ENCODE peak calls at places on chromosome 4, in nine cellular contexts. One of them, this sample, is unnamed.

GRCh38 chr4:143939528-143939927 is 34.2 kb upstream of the GYPE start:
- DNase-seq in SJSA1: no peak
- DNase-seq in brain microvascular endothelial cell: no peak
- DNase-seq in A549: no peak
- DNase-seq in coronary artery: no peak
- DNase-seq in body of pancreas: no peak
- DNase-seq in right lobe of liver: no peak
- DNase-seq in pancreas: no peak
- DNase-seq in SK-N-SH: no peak
- DNase-seq in this sample: no peak

GRCh38 chr4:52619591-52619931 is 39.5 kb downstream of the USP46 start:
- DNase-seq in right lobe of liver: no peak
- DNase-seq in SK-N-SH: no peak
- DNase-seq in coronary artery: no peak
- DNase-seq in brain microvascular endothelial cell: no peak
- DNase-seq in pancreas: no peak
- DNase-seq in A549: no peak
- DNase-seq in SJSA1: no peak
- DNase-seq in body of pancreas: no peak
- DNase-seq in this sample: no peak

GRCh38 chr4:8210631-8211030 is 11.5 kb downstream of the SH3TC1 start:
- DNase-seq in SJSA1: no peak
- DNase-seq in A549: no peak
- DNase-seq in right lobe of liver: no peak
- DNase-seq in pancreas: no peak
- DNase-seq in body of pancreas: no peak
- DNase-seq in coronary artery: no peak
- DNase-seq in brain microvascular endothelial cell: no peak
- DNase-seq in SK-N-SH: no peak
- DNase-seq in this sample: no peak

GRCh38 chr4:147407261-147408045 is 73.4 kb upstream of the EDNRA start:
- DNase-seq in body of pancreas: no peak
- DNase-seq in A549: peak; percentile 7
- DNase-seq in SK-N-SH: no peak
- DNase-seq in SJSA1: no peak
- DNase-seq in right lobe of liver: no peak
- DNase-seq in pancreas: no peak
- DNase-seq in brain microvascular endothelial cell: no peak
- DNase-seq in coronary artery: no peak
- DNase-seq in this sample: no peak

GRCh38 chr4:2843909-2844584 is 403 bp downstream of the ADD1 start:
- DNase-seq in SJSA1: no peak
- DNase-seq in body of pancreas: peak; percentile 58
- DNase-seq in coronary artery: peak; percentile 77
- DNase-seq in brain microvascular endothelial cell: peak; percentile 14
- DNase-seq in right lobe of liver: peak; percentile 70
- DNase-seq in SK-N-SH: peak; percentile 79
- DNase-seq in pancreas: no peak
- DNase-seq in A549: peak; percentile 15
- DNase-seq in this sample: peak; percentile 46

GRCh38 chr4:37453361-37454262 is 209.1 kb downstream of the NWD2 start:
- DNase-seq in pancreas: peak; percentile 90
- DNase-seq in right lobe of liver: peak; percentile 86
- DNase-seq in SJSA1: no peak
- DNase-seq in body of pancreas: peak; percentile 76
- DNase-seq in coronary artery: no peak
- DNase-seq in brain microvascular endothelial cell: peak; percentile 1
- DNase-seq in A549: peak; percentile 18
- DNase-seq in SK-N-SH: peak; percentile 74
- DNase-seq in this sample: peak; percentile 36

GRCh38 chr4:35151816-35152572 is 1092.3 kb downstream of the ARAP2 start:
- DNase-seq in pancreas: no peak
- DNase-seq in A549: peak; percentile 29
- DNase-seq in body of pancreas: no peak
- DNase-seq in coronary artery: no peak
- DNase-seq in brain microvascular endothelial cell: no peak
- DNase-seq in SK-N-SH: peak; percentile 20
- DNase-seq in right lobe of liver: no peak
- DNase-seq in SJSA1: no peak
- DNase-seq in this sample: no peak

GRCh38 chr4:17013382-17014006 is 115.0 kb upstream of the LDB2 start:
- DNase-seq in SJSA1: peak; percentile 33
- DNase-seq in SK-N-SH: no peak
- DNase-seq in brain microvascular endothelial cell: no peak
- DNase-seq in coronary artery: no peak
- DNase-seq in pancreas: no peak
- DNase-seq in body of pancreas: no peak
- DNase-seq in A549: no peak
- DNase-seq in right lobe of liver: no peak
- DNase-seq in this sample: no peak

GRCh38 chr4:25993564-25994185 is 79.7 kb downstream of the SMIM20 start:
- DNase-seq in pancreas: no peak
- DNase-seq in coronary artery: peak; percentile 67
- DNase-seq in brain microvascular endothelial cell: no peak
- DNase-seq in SK-N-SH: peak; percentile 41
- DNase-seq in SJSA1: no peak
- DNase-seq in body of pancreas: no peak
- DNase-seq in right lobe of liver: no peak
- DNase-seq in A549: peak; percentile 33
- DNase-seq in this sample: no peak

GRCh38 chr4:156665779-156666366 is 305.7 kb downstream of the PDGFC start:
- DNase-seq in A549: no peak
- DNase-seq in SJSA1: no peak
- DNase-seq in coronary artery: no peak
- DNase-seq in pancreas: no peak
- DNase-seq in brain microvascular endothelial cell: no peak
- DNase-seq in SK-N-SH: no peak
- DNase-seq in body of pancreas: no peak
- DNase-seq in right lobe of liver: no peak
- DNase-seq in this sample: no peak

GRCh38 chr4:8655411-8656184 is 63.0 kb downstream of the CPZ start:
- DNase-seq in coronary artery: peak; percentile 67
- DNase-seq in body of pancreas: no peak
- DNase-seq in brain microvascular endothelial cell: no peak
- DNase-seq in right lobe of liver: peak; percentile 22
- DNase-seq in SJSA1: peak; percentile 18
- DNase-seq in SK-N-SH: no peak
- DNase-seq in A549: no peak
- DNase-seq in pancreas: no peak
- DNase-seq in this sample: no peak

DNA sequence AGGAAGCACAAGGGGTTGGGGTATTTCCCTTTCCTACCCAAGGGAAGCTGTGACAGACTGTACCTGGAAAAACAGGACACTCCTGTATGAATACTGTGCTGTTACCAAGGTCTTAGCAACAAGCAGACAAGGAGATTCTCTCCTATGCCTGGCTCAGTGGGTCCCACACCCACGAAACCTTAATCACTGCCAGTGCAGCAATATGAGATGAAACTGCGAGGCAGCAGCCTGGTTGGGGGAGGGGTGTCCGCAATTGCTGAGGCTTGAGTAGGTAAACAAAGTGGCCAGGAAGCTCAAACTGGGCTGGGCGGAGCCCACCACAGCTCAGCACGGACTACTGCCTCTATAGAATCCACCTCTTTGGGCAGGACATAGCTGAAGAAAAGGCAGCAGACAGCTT is 197.7 kb downstream of the INPP4B start:
- DNase-seq in body of pancreas: no peak
- DNase-seq in SK-N-SH: no peak
- DNase-seq in SJSA1: no peak
- DNase-seq in pancreas: no peak
- DNase-seq in coronary artery: no peak
- DNase-seq in right lobe of liver: no peak
- DNase-seq in brain microvascular endothelial cell: no peak
- DNase-seq in A549: no peak
- DNase-seq in this sample: no peak
- H3K27ac ChIP-seq in body of pancreas: no peak overlapping the region
- H3K27ac ChIP-seq in SK-N-SH: no peak overlapping the region
- H3K27ac ChIP-seq in SJSA1: no peak overlapping the region
- H3K27ac ChIP-seq in pancreas: no peak overlapping the region
- H3K27ac ChIP-seq in coronary artery: no peak overlapping the region
- H3K27ac ChIP-seq in right lobe of liver: no peak overlapping the region
- H3K27ac ChIP-seq in brain microvascular endothelial cell: no peak overlapping the region
- H3K27ac ChIP-seq in A549: no peak overlapping the region
- H3K27ac ChIP-seq in this sample: no peak overlapping the region

GRCh38 chr4:74583757-74584156 is 138.8 kb downstream of the AREG start:
- DNase-seq in A549: peak; percentile 17
- DNase-seq in SK-N-SH: no peak
- DNase-seq in coronary artery: no peak
- DNase-seq in brain microvascular endothelial cell: no peak
- DNase-seq in right lobe of liver: no peak
- DNase-seq in body of pancreas: no peak
- DNase-seq in SJSA1: no peak
- DNase-seq in pancreas: no peak
- DNase-seq in this sample: no peak
- H3K27ac ChIP-seq in A549: peak overlapping the region; percentile 60
- H3K27ac ChIP-seq in SK-N-SH: no peak overlapping the region
- H3K27ac ChIP-seq in coronary artery: no peak overlapping the region
- H3K27ac ChIP-seq in brain microvascular endothelial cell: no peak overlapping the region
- H3K27ac ChIP-seq in right lobe of liver: no peak overlapping the region
- H3K27ac ChIP-seq in body of pancreas: no peak overlapping the region
- H3K27ac ChIP-seq in SJSA1: no peak overlapping the region
- H3K27ac ChIP-seq in pancreas: no peak overlapping the region
- H3K27ac ChIP-seq in this sample: no peak overlapping the region

DNA sequence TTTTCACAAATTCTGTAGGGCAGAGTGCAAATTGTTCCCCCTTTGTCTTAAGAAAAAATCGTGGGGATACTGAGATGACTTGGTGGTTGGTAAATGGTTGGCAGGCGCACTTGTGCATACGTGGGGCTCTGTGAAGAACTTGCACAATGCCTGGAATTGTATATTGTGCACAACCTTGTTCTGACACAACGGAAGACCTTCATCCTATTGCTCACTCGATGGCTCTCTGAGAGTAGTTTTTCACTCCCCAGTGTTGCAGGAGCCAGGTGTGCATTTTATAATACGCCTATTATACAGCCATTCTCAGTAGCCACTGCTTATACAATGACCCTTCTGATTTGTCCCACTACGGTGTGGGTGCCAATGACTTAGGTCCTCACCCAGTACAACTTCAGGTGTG is 150.1 kb downstream of the SPRY1 start:
- DNase-seq in SJSA1: no peak
- DNase-seq in body of pancreas: no peak
- DNase-seq in right lobe of liver: no peak
- DNase-seq in pancreas: no peak
- DNase-seq in coronary artery: no peak
- DNase-seq in brain microvascular endothelial cell: no peak
- DNase-seq in A549: no peak
- DNase-seq in SK-N-SH: no peak
- DNase-seq in this sample: no peak
- H3K27ac ChIP-seq in SJSA1: no peak overlapping the region
- H3K27ac ChIP-seq in body of pancreas: peak overlapping the region; percentile 84
- H3K27ac ChIP-seq in right lobe of liver: no peak overlapping the region
- H3K27ac ChIP-seq in pancreas: peak overlapping the region; percentile 51
- H3K27ac ChIP-seq in coronary artery: no peak overlapping the region
- H3K27ac ChIP-seq in brain microvascular endothelial cell: no peak overlapping the region
- H3K27ac ChIP-seq in A549: no peak overlapping the region
- H3K27ac ChIP-seq in SK-N-SH: no peak overlapping the region
- H3K27ac ChIP-seq in this sample: no peak overlapping the region

GRCh38 chr4:151218343-151218742 is 58.6 kb upstream of the PRSS48 start:
- DNase-seq in A549: no peak
- DNase-seq in pancreas: no peak
- DNase-seq in brain microvascular endothelial cell: peak; percentile 31
- DNase-seq in right lobe of liver: no peak
- DNase-seq in body of pancreas: no peak
- DNase-seq in SJSA1: no peak
- DNase-seq in coronary artery: no peak
- DNase-seq in SK-N-SH: no peak
- DNase-seq in this sample: no peak
- H3K27ac ChIP-seq in A549: no peak overlapping the region
- H3K27ac ChIP-seq in pancreas: no peak overlapping the region
- H3K27ac ChIP-seq in brain microvascular endothelial cell: no peak overlapping the region
- H3K27ac ChIP-seq in right lobe of liver: no peak overlapping the region
- H3K27ac ChIP-seq in body of pancreas: no peak overlapping the region
- H3K27ac ChIP-seq in SJSA1: no peak overlapping the region
- H3K27ac ChIP-seq in coronary artery: no peak overlapping the region
- H3K27ac ChIP-seq in SK-N-SH: no peak overlapping the region
- H3K27ac ChIP-seq in this sample: no peak overlapping the region